ENCODE peak calls at places on chromosome 21, in five cellular contexts. One of them, this sample, is unnamed.

GRCh38 chr21:29701676-29702075 is 238.1 kb downstream of the GRIK1 start:
- DNase-seq in stomach: no peak
- DNase-seq in Peyer's patch: no peak
- DNase-seq in tibial nerve: no peak
- DNase-seq in prostate gland: no peak
- DNase-seq in this sample: no peak

GRCh38 chr21:19995253-19995652 is 1003.0 kb upstream of the NCAM2 start:
- DNase-seq in prostate gland: no peak
- DNase-seq in tibial nerve: no peak
- DNase-seq in Peyer's patch: no peak
- DNase-seq in stomach: no peak
- DNase-seq in this sample: no peak

GRCh38 chr21:38282921-38283320 is 26.1 kb downstream of the KCNJ15 start:
- DNase-seq in prostate gland: no peak
- DNase-seq in stomach: no peak
- DNase-seq in tibial nerve: no peak
- DNase-seq in Peyer's patch: no peak
- DNase-seq in this sample: no peak

GRCh38 chr21:16037386-16037785 is 307.6 kb downstream of the USP25 start:
- DNase-seq in stomach: no peak
- DNase-seq in tibial nerve: no peak
- DNase-seq in Peyer's patch: no peak
- DNase-seq in prostate gland: no peak
- DNase-seq in this sample: no peak

GRCh38 chr21:43937051-43937832 is 72.2 kb downstream of the AGPAT3 start:
- DNase-seq in Peyer's patch: no peak
- DNase-seq in prostate gland: no peak
- DNase-seq in tibial nerve: no peak
- DNase-seq in stomach: no peak
- DNase-seq in this sample: no peak

GRCh38 chr21:33767236-33767635 is 124.9 kb downstream of the ITSN1 start:
- DNase-seq in tibial nerve: no peak
- DNase-seq in Peyer's patch: no peak
- DNase-seq in stomach: no peak
- DNase-seq in prostate gland: no peak
- DNase-seq in this sample: no peak

GRCh38 chr21:39136711-39137110 is 46.5 kb downstream of the PSMG1 start:
- DNase-seq in tibial nerve: no peak
- DNase-seq in prostate gland: no peak
- DNase-seq in Peyer's patch: no peak
- DNase-seq in stomach: no peak
- DNase-seq in this sample: no peak

GRCh38 chr21:15084668-15085067 is 19.9 kb upstream of the NRIP1 start:
- DNase-seq in stomach: peak; percentile 33
- DNase-seq in Peyer's patch: no peak
- DNase-seq in tibial nerve: no peak
- DNase-seq in prostate gland: no peak
- DNase-seq in this sample: no peak

GRCh38 chr21:37073417-37074194 is 552 bp downstream of the TTC3 start:
- DNase-seq in Peyer's patch: peak; percentile 79
- DNase-seq in prostate gland: peak; percentile 47
- DNase-seq in tibial nerve: peak; percentile 41
- DNase-seq in stomach: peak; percentile 53
- DNase-seq in this sample: peak; percentile 73

GRCh38 chr21:23986987-23987386 is 1620.3 kb downstream of the MRPL39 start:
- DNase-seq in tibial nerve: no peak
- DNase-seq in prostate gland: no peak
- DNase-seq in stomach: no peak
- DNase-seq in Peyer's patch: no peak
- DNase-seq in this sample: no peak

GRCh38 chr21:14582934-14583628 is 37.0 kb upstream of the SAMSN1 start:
- DNase-seq in Peyer's patch: no peak
- DNase-seq in stomach: no peak
- DNase-seq in tibial nerve: no peak
- DNase-seq in prostate gland: no peak
- DNase-seq in this sample: no peak

GRCh38 chr21:39845581-39846130 is 21.6 kb upstream of the PCP4 start:
- DNase-seq in stomach: no peak
- DNase-seq in Peyer's patch: no peak
- DNase-seq in tibial nerve: no peak
- DNase-seq in prostate gland: no peak
- DNase-seq in this sample: no peak

GRCh38 chr21:39676054-39676771 is 63.5 kb downstream of the B3GALT5 start:
- DNase-seq in stomach: no peak
- DNase-seq in tibial nerve: no peak
- DNase-seq in Peyer's patch: no peak
- DNase-seq in prostate gland: peak; percentile 50
- DNase-seq in this sample: no peak

GRCh38 chr21:39377444-39378050 is 28.7 kb upstream of the HMGN1 start:
- DNase-seq in Peyer's patch: no peak
- DNase-seq in prostate gland: no peak
- DNase-seq in tibial nerve: no peak
- DNase-seq in stomach: no peak
- DNase-seq in this sample: no peak

GRCh38 chr21:28771790-28772501 is 220.7 kb downstream of the LTN1 start:
- DNase-seq in prostate gland: no peak
- DNase-seq in Peyer's patch: no peak
- DNase-seq in tibial nerve: no peak
- DNase-seq in stomach: no peak
- DNase-seq in this sample: no peak

GRCh38 chr21:22374218-22374969 is 1376.2 kb downstream of the NCAM2 start:
- DNase-seq in tibial nerve: no peak
- DNase-seq in stomach: no peak
- DNase-seq in Peyer's patch: no peak
- DNase-seq in prostate gland: no peak
- DNase-seq in this sample: no peak

GRCh38 chr21:36584980-36585940 is 105.3 kb upstream of the CLDN14 start:
- DNase-seq in prostate gland: peak; percentile 21
- DNase-seq in tibial nerve: no peak
- DNase-seq in Peyer's patch: no peak
- DNase-seq in stomach: no peak
- DNase-seq in this sample: no peak

GRCh38 chr21:33654412-33654811 is 12.1 kb downstream of the ITSN1 start:
- DNase-seq in stomach: no peak
- DNase-seq in tibial nerve: no peak
- DNase-seq in prostate gland: no peak
- DNase-seq in Peyer's patch: no peak
- DNase-seq in this sample: no peak

GRCh38 chr21:14382486-14382834 is 486 bp downstream of the HSPA13 start:
- DNase-seq in Peyer's patch: no peak
- DNase-seq in tibial nerve: peak; percentile 22
- DNase-seq in prostate gland: no peak
- DNase-seq in stomach: no peak
- DNase-seq in this sample: no peak

GRCh38 chr21:28705616-28706015 is 287.1 kb downstream of the LTN1 start:
- DNase-seq in tibial nerve: no peak
- DNase-seq in Peyer's patch: no peak
- DNase-seq in stomach: no peak
- DNase-seq in prostate gland: no peak
- DNase-seq in this sample: no peak

GRCh38 chr21:21907271-21907670 is 909.1 kb downstream of the NCAM2 start:
- DNase-seq in stomach: no peak
- DNase-seq in prostate gland: no peak
- DNase-seq in Peyer's patch: no peak
- DNase-seq in tibial nerve: no peak
- DNase-seq in this sample: no peak

GRCh38 chr21:36847189-36847588 is 119.3 kb downstream of the HLCS start:
- DNase-seq in Peyer's patch: no peak
- DNase-seq in prostate gland: peak; percentile 31
- DNase-seq in stomach: no peak
- DNase-seq in tibial nerve: no peak
- DNase-seq in this sample: no peak

GRCh38 chr21:16046625-16047340 is 317.0 kb downstream of the USP25 start:
- DNase-seq in prostate gland: no peak
- DNase-seq in tibial nerve: no peak
- DNase-seq in Peyer's patch: no peak
- DNase-seq in stomach: no peak
- DNase-seq in this sample: no peak

GRCh38 chr21:14541840-14542495 is 4.1 kb downstream of the SAMSN1 start:
- DNase-seq in stomach: no peak
- DNase-seq in prostate gland: no peak
- DNase-seq in Peyer's patch: no peak
- DNase-seq in tibial nerve: no peak
- DNase-seq in this sample: no peak

GRCh38 chr21:16071082-16071481 is 341.3 kb downstream of the USP25 start:
- DNase-seq in stomach: no peak
- DNase-seq in prostate gland: peak; percentile 32
- DNase-seq in Peyer's patch: no peak
- DNase-seq in tibial nerve: no peak
- DNase-seq in this sample: peak; percentile 35

GRCh38 chr21:15837603-15838002 is 107.8 kb downstream of the USP25 start:
- DNase-seq in tibial nerve: no peak
- DNase-seq in stomach: no peak
- DNase-seq in Peyer's patch: no peak
- DNase-seq in prostate gland: peak; percentile 19
- DNase-seq in this sample: no peak

GRCh38 chr21:29297483-29298347 is 1.0 kb upstream of the BACH1 start:
- DNase-seq in prostate gland: peak; percentile 23
- DNase-seq in tibial nerve: no peak
- DNase-seq in Peyer's patch: no peak
- DNase-seq in stomach: no peak
- DNase-seq in this sample: peak; percentile 10

GRCh38 chr21:45418301-45419071 is 13.5 kb downstream of the COL18A1 start:
- DNase-seq in prostate gland: no peak
- DNase-seq in Peyer's patch: no peak
- DNase-seq in stomach: no peak
- DNase-seq in tibial nerve: no peak
- DNase-seq in this sample: no peak
- H3K9me3 ChIP-seq in prostate gland: no peaks in the 10 kb centered on the region
- H3K9me3 ChIP-seq in Peyer's patch: no peaks in the 10 kb centered on the region
- H3K9me3 ChIP-seq in stomach: no peaks in the 10 kb centered on the region
- H3K9me3 ChIP-seq in tibial nerve: no peaks in the 10 kb centered on the region
- H3K9me3 ChIP-seq in this sample: no peaks in the 10 kb centered on the region

GRCh38 chr21:42921912-42922311 is 3.5 kb downstream of the ERVH48-1 start:
- DNase-seq in stomach: no peak
- DNase-seq in tibial nerve: no peak
- DNase-seq in Peyer's patch: no peak
- DNase-seq in prostate gland: no peak
- DNase-seq in this sample: no peak

GRCh38 chr21:42924433-42924751 is 1.0 kb downstream of the ERVH48-1 start:
- DNase-seq in Peyer's patch: no peak
- DNase-seq in stomach: no peak
- DNase-seq in tibial nerve: no peak
- DNase-seq in prostate gland: no peak
- DNase-seq in this sample: no peak

GRCh38 chr21:42925114-42925907 is at the start of gene ERVH48-1:
- DNase-seq in Peyer's patch: no peak
- DNase-seq in prostate gland: no peak
- DNase-seq in tibial nerve: no peak
- DNase-seq in stomach: no peak
- DNase-seq in this sample: no peak

GRCh38 chr21:42922918-42923317 is 2.5 kb downstream of the ERVH48-1 start:
- DNase-seq in Peyer's patch: no peak
- DNase-seq in tibial nerve: no peak
- DNase-seq in prostate gland: no peak
- DNase-seq in stomach: no peak
- DNase-seq in this sample: no peak

DNA sequence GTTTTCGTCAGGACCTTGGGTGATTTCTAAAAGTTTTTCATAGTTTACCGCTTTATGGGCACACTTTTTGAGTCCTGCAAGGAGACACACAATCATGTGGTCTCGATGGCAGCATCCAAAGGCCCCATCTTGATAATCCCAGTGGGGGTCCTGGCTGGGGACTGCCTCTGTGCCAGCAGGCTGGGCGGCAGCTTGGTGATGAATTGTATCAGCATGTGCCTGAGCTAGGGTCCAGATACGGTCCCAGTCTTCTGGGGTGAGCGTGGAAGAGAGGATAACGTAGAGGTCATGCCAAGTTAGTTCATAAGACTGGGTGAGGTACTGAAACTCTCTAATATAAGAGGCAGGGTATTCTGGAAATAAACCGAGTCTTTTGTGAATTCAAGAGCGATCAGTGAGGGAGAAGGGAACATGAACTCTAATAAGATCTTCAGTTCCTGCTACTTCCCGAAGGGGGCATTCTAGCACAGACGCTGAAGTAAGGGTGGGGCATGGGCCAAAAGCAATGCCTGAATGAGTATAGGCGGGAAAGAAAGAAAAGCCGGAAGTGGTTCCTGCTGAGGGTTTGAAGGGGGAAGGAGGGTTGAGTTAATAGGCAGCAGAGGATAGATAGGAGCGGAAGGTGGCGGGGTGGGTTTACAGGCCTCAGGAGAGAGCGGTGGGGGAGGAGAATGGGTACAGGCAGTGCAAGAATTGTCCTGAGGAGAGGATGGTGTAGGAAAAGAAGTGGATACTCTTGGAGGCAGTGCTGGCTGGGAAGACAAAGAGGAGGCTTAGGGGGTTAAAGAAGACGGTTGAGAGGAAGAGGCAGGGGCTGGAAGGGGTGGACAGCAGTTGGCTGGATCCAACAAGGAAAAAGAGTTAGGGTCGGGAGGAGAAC is 1.6 kb downstream of the ERVH48-1 start:
- DNase-seq in Peyer's patch: peak; percentile 87
- DNase-seq in tibial nerve: peak; percentile 90
- DNase-seq in stomach: peak; percentile 82
- DNase-seq in prostate gland: peak; percentile 79
- DNase-seq in this sample: peak; percentile 70
- TF ChIP-seq POLR2A in Peyer's patch: no peak
- TF ChIP-seq POLR2A in tibial nerve: no peak
- TF ChIP-seq POLR2A in stomach: no peak
- TF ChIP-seq POLR2A in prostate gland: no peak
- TF ChIP-seq POLR2A in this sample: no peak

DNA sequence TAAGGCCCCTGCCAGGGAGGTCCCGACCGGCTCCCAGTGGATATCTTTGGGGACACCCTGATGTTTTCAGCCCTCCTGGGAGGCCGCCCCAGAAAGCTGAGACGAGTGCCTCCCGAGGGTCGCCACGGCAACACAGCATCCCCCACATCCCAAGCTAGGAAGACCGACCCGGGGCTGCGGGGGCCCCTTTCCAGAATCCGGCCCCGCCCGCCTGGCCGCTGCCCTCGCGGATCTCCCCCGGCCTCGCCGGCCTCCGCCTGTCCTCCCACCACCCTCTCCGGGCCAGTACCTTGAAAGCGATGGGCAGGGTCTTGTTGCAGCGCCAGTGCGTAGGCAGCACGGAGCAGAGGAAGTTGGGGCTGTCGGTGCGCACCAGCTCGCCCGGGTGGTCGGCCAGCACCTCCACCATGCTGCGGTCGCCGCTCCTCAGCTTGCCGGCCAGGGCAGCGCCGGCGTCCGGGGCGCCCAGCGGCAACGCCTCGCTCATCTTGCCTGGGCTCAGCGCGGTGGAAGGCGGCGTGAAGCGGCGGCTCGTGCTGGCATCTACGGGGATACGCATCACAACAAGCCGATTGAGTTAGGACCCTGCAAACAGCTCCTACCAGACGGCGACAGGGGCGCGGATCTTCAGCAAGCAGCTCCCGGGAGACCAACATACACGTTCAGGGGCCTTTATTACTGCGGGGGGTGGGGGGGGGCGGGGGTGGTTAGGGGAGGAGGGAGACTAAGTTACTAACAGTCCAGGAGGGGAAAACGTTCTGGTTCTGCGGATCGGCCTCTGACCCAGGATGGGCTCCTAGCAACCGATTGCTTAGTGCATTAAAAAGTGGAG is 162.3 kb downstream of the RUNX1 start:
- DNase-seq in stomach: no peak
- DNase-seq in Peyer's patch: peak; percentile 58
- DNase-seq in tibial nerve: no peak
- DNase-seq in prostate gland: no peak
- DNase-seq in this sample: peak; percentile 55
- TF ChIP-seq CTCF in stomach: no peak
- TF ChIP-seq CTCF in Peyer's patch: no peak
- TF ChIP-seq CTCF in tibial nerve: no peak
- TF ChIP-seq CTCF in prostate gland: no peak
- TF ChIP-seq CTCF in this sample: no peak

GRCh38 chr21:27700974-27701614 is 734.2 kb upstream of the ADAMTS5 start:
- DNase-seq in stomach: peak; percentile 86
- DNase-seq in prostate gland: peak; percentile 79
- DNase-seq in tibial nerve: peak; percentile 88
- DNase-seq in Peyer's patch: peak; percentile 88
- DNase-seq in this sample: peak; percentile 88
- H3K9me3 ChIP-seq in stomach: no peaks in the 10 kb centered on the region
- H3K9me3 ChIP-seq in prostate gland: no peaks in the 10 kb centered on the region
- H3K9me3 ChIP-seq in tibial nerve: no peaks in the 10 kb centered on the region
- H3K9me3 ChIP-seq in Peyer's patch: no peaks in the 10 kb centered on the region
- H3K9me3 ChIP-seq in this sample: no peaks in the 10 kb centered on the region